ENCODE peak calls at places on chromosome 4, in four cellular contexts. P is adrenal gland, I is HCT116, J is right lobe of liver. F is an unnamed sample.
A peak's percentile ranks its signal among the peaks of the same experiment; 100 is the strongest.

GRCh38 chr4:127632420-127633403 is at the start of gene INTU:
- DNase-seq in P (peak; percentile 96), I (peak; percentile 92), J (peak; percentile 93), F (peak; percentile 95)

GRCh38 chr4:11632488-11632887 is 203.8 kb upstream of the HS3ST1 start:
- DNase-seq in P (no peak), I (peak; percentile 95), J (no peak), F (no peak)

GRCh38 chr4:32440391-32440790 is 1720.2 kb downstream of the PCDH7 start:
- DNase-seq in P (no peak), I (no peak), J (no peak), F (no peak)

GRCh38 chr4:185742766-185743165 is 69.2 kb downstream of the SORBS2 start:
- DNase-seq in P (peak; percentile 81), I (no peak), J (peak; percentile 55), F (no peak)

GRCh38 chr4:124177647-124178425 is 534.7 kb downstream of the ANKRD50 start:
- DNase-seq in P (no peak), I (no peak), J (no peak), F (no peak)

GRCh38 chr4:187172340-187172761 is 448.7 kb upstream of the FAT1 start:
- DNase-seq in P (no peak), I (no peak), J (no peak), F (no peak)

GRCh38 chr4:8267077-8267476 is 2.5 kb upstream of the HTRA3 start:
- DNase-seq in P (peak; percentile 72), I (peak; percentile 35), J (peak; percentile 75), F (no peak)

GRCh38 chr4:52914051-52914605 is 52.0 kb downstream of the RASL11B start:
- DNase-seq in P (peak; percentile 68), I (no peak), J (no peak), F (no peak)

GRCh38 chr4:112589207-112589606 is 47.5 kb downstream of the ZGRF1 start:
- DNase-seq in P (no peak), I (peak; percentile 6), J (no peak), F (no peak)

GRCh38 chr4:123597586-123597985 is 201.0 kb downstream of the SPRY1 start:
- DNase-seq in P (no peak), I (no peak), J (no peak), F (no peak)

GRCh38 chr4:137387924-137388323 is 144.4 kb downstream of the PCDH18 start:
- DNase-seq in P (no peak), I (no peak), J (no peak), F (no peak)

GRCh38 chr4:71189471-71189870 is 149.3 kb upstream of the SLC4A4 start:
- DNase-seq in P (no peak), I (no peak), J (no peak), F (no peak)

GRCh38 chr4:187504974-187505797 is 490.4 kb upstream of the ZFP42 start:
- DNase-seq in P (no peak), I (no peak), J (no peak), F (no peak)

GRCh38 chr4:68373513-68373912 is 23.6 kb upstream of the YTHDC1 start:
- DNase-seq in P (peak; percentile 76), I (no peak), J (peak; percentile 68), F (peak; percentile 93)

GRCh38 chr4:130359537-130359936 is 1263.6 kb downstream of the C4orf33 start:
- DNase-seq in P (no peak), I (peak; percentile 6), J (no peak), F (no peak)

GRCh38 chr4:48189731-48190130 is 55.7 kb upstream of the TXK start:
- DNase-seq in P (no peak), I (no peak), J (no peak), F (no peak)

GRCh38 chr4:127143460-127144190 is 489.1 kb upstream of the INTU start:
- DNase-seq in P (no peak), I (no peak), J (no peak), F (no peak)

GRCh38 chr4:11739992-11740391 is 311.3 kb upstream of the HS3ST1 start:
- DNase-seq in P (no peak), I (no peak), J (no peak), F (no peak)

GRCh38 chr4:107034091-107034698 is 1.9 kb downstream of the DKK2 start:
- DNase-seq in P (no peak), I (no peak), J (no peak), F (peak; percentile 22)

GRCh38 chr4:38523524-38524448 is 140.2 kb upstream of the KLF3 start:
- DNase-seq in P (peak; percentile 16), I (no peak), J (no peak), F (peak; percentile 40)

GRCh38 chr4:175419120-175419774 is 392.8 kb downstream of the GPM6A start:
- DNase-seq in P (no peak), I (peak; percentile 53), J (no peak), F (no peak)

DNA sequence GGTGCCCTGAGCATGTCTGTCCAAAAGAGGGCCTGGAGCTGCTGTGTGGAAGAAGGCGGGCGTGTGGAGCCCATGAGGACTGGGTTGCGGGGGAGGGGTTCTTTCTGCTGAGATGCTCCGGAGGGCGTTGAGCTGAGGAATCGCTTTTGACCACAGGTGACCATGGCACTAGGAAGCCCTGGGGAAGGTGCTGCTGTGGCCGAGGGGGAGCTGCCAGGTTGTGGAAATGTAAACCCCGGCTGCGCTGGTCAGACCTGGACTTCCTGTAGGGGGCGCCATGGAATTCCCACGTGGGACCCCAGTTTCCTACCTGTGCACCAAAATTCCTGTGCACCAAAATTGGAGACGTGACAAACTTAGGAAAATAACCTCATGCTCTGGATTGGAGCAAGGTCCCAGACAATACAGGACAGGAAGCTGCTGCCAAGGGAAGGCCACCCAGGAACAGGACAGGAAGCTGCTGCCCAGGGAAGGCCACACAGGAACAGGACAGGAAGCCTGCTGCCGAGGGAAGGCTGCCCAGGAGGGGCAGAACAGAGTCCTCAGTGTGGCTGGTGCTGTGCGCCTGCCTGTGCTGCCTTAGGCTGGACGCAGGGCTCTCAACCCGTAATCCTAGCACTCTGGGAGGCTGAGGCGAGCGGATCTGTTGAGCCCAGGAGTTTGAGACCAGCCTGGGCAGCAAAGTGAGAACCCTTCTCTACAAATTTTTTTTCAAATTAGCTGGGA is 28.4 kb upstream of the UVSSA start:
- DNase-seq in P (no peak), I (peak; percentile 3), J (peak; percentile 43), F (no peak)
- TF ChIP-seq CTCF in P (no peak), I (peak; percentile 26), J (peak; percentile 17), F (no peak)

DNA sequence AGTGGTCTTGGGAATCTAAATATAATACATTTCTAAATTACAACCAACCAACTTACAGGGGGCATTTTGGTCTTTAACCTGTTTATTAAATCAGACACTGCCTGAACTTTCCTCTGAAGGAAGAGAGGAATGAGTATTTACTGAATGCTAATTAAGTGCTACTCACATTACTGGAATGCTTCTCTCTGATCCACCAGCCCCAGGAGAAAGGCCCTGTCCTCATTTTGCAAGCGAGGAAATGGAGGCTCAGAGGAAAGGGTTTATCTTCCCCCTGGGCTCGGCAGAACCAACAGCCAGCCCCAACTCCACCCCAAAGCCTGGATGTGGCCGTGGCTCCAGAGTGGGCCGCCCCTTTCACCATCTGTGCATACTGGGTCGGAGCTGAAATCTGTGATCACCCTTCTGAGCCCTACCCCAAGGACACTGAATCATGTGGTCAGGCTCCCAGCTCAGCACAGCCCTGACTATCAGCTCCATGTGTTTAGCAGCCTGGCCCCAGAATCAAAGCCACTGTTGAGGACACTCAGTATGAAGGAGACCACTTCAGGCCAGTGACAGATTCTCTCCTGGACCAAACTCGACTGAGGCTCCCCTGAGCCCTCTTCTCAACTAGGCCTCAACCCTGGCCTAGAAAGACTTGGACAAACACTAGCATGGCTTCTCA is 56.7 kb upstream of the ENPP6 start:
- DNase-seq in P (peak; percentile 61), I (no peak), J (peak; percentile 39), F (no peak)
- TF ChIP-seq POLR2A in P (peak; percentile 54), I (no peak), J (no peak), F (no peak)

DNA sequence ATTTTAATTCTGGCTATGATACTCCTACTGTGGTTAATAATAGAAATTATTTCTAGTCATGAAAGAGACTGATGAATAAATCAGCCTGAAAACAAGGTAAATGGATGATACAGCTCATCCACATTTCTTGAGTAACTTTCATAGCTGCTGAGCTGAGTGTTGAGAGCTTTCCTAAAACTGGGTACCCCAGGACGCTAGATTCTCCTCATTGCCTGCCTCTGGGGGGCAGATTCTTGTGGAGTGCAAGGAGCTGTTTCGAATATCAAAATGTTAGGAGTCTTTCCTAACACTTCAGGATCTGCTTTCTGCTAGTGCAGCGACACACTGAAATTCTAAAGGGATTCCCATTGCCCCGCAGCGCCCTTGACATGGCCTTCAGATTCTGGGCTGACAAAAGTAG is 2.1 kb downstream of the MND1 start:
- DNase-seq in P (no peak), I (no peak), J (no peak), F (no peak)
- TF ChIP-seq CTCF in P (no peak), I (no peak), J (no peak), F (no peak)

DNA sequence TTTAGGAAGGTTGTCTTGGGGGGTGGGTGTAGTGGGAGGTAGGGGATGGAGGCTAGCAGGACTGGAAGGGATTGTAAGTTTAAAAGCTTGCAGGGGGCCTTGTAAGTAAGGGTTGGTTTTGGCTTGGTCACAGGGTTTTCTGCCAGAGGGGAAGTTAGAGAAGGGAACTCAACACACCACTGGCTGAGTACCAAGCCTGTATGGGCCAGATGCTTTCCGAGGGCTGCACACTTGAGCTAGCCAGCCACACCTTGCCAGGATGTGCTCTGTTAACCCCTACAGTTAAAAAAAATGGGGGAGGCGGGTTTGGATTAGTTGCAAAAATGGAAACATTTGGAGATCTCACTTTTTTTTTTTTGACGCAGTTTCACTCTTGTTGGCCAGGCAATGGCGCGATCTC is 1.2 kb upstream of the RPS3A start:
- DNase-seq in P (peak; percentile 30), I (no peak), J (no peak), F (peak; percentile 40)
- TF ChIP-seq POLR2A in P (no peak), I (no peak), J (no peak), F (no peak)

GRCh38 chr4:77062856-77063255 is 12.9 kb downstream of the CCNI start:
- DNase-seq in P (no peak), I (no peak), J (no peak), F (no peak)
- TF ChIP-seq CTCF in P (no peak), I (no peak), J (no peak), F (no peak)

GRCh38 chr4:51845055-51845426 is 2.1 kb downstream of the DCUN1D4 start:
- DNase-seq in P (no peak), I (no peak), J (no peak), F (no peak)

GRCh38 chr4:51843309-51844156 is 580 bp downstream of the DCUN1D4 start:
- DNase-seq in P (peak; percentile 88), I (no peak), J (peak; percentile 86), F (peak; percentile 53)

GRCh38 chr4:51845736-51846135 is 2.8 kb downstream of the DCUN1D4 start:
- DNase-seq in P (no peak), I (no peak), J (no peak), F (no peak)

GRCh38 chr4:51842554-51843308 is at the start of gene DCUN1D4:
- DNase-seq in P (peak; percentile 100), I (peak; percentile 98), J (peak; percentile 100), F (peak; percentile 100)

DNA sequence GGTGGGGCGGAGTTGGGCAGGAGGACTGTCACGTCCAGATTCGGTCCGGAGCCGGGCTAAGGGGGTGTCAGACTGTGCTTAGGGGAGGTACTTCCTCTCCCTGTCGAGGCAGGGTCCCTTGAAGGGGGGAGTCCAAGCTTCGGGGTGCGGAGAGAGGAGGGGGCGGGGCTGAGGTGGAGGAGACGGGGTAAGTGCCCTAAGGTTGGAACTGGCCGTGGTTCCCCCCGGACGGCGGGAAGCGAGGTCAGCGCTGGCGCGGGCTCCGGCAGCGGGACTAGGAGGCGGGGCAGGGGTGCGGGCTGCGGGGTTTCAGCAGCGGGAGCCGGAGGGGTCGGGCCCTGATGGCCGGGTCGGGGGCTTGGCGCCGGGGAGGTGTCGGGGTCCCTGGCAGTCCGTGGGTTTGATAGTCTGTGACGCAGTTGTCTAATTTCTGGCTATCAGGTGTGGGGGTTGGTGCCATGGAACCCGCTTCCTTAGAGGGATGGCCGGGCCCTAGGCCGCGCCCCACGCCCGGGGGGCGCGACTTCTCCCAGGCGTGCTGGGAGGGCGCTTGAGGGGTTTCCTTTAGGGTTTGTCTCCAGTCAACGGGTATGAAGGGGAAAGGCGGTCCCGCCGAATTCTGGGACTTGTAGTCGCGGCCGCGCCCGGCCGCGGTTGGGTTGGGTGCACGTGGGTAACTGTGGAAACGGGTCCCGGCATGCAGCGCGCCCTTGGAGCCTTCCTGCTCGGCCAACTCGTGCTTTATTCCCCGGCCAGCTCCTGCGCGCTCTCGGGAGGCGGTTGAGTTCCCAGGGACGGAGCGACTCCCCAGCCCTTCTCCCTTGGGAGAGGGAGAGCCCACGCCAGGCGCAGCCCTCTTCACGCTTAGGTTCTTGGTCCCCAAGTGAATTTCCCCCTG is 1.5 kb downstream of the DCUN1D4 start:
- DNase-seq in P (peak; percentile 96), I (peak; percentile 83), J (peak; percentile 96), F (peak; percentile 94)
- TF ChIP-seq POLR2A in P (peak; percentile 76), I (peak; percentile 80), J (peak; percentile 54), F (no peak)